ENCODE peak calls at places on chromosomes 4 and X, in nine cellular contexts. X is caudate nucleus, H is KBM-7, V is AG08395, Q is anterior cingulate cortex, P is AG20443, D is IMR-90, E is cardiac fibroblast, W is H9. R is an unnamed sample.

GRCh38 chr4:152283806-152284470 is 252.0 kb downstream of the FBXW7 start:
- DNase-seq in X (no peak), H (no peak), V (peak), Q (no peak), P (peak), D (no peak), E (peak), W (no peak), R (no peak)

GRCh38 chr4:1983053-1983845 is 25.5 kb downstream of the NELFA start:
- DNase-seq in X (no peak), H (no peak), V (no peak), Q (no peak), P (no peak), D (no peak), E (no peak), W (no peak), R (no peak)

GRCh38 chr4:72858328-72858727 is 211.2 kb downstream of the COX18 start:
- DNase-seq in X (no peak), H (no peak), V (peak), Q (no peak), P (peak), D (peak), E (peak), W (no peak), R (no peak)

GRCh38 chrX:54066841-54067240 is 22.6 kb upstream of the PHF8 start:
- DNase-seq in X (no peak), H (no peak), V (peak), Q (no peak), P (peak), D (peak), E (peak), W (no peak), R (no peak)

GRCh38 chr4:158161561-158162354 is 11.1 kb downstream of the GASK1B start:
- DNase-seq in X (peak), H (peak), V (peak), Q (no peak), P (peak), D (peak), E (peak), W (no peak), R (no peak)

GRCh38 chr4:140423106-140423505 is 4.3 kb downstream of the CLGN start:
- DNase-seq in X (no peak), H (no peak), V (no peak), Q (no peak), P (no peak), D (peak), E (peak), W (no peak), R (no peak)

GRCh38 chr4:147596976-147597375 is 20.2 kb upstream of the TMEM184C start:
- DNase-seq in X (no peak), H (no peak), V (peak), Q (no peak), P (peak), D (peak), E (peak), W (no peak), R (no peak)

GRCh38 chr4:154292589-154292988 is 199.0 kb downstream of the DCHS2 start:
- DNase-seq in X (no peak), H (no peak), V (no peak), Q (no peak), P (no peak), D (no peak), E (no peak), W (no peak), R (no peak)

GRCh38 chr4:153974452-153974851 is 185.6 kb upstream of the SFRP2 start:
- DNase-seq in X (no peak), H (no peak), V (no peak), Q (no peak), P (no peak), D (no peak), E (no peak), W (no peak), R (no peak)

GRCh38 chr4:147843162-147843561 is 111.3 kb downstream of the ARHGAP10 start:
- DNase-seq in X (no peak), H (peak), V (no peak), Q (no peak), P (no peak), D (no peak), E (no peak), W (peak), R (no peak)

GRCh38 chr4:186019264-186019663 is 49.7 kb upstream of the TLR3 start:
- DNase-seq in X (no peak), H (no peak), V (no peak), Q (no peak), P (no peak), D (no peak), E (no peak), W (no peak), R (no peak)

GRCh38 chrX:131816551-131817136 is 206.5 kb upstream of the STK26 start:
- DNase-seq in X (peak), H (no peak), V (peak), Q (no peak), P (peak), D (peak), E (no peak), W (no peak), R (peak)

GRCh38 chr4:161256716-161257115 is 907.1 kb downstream of the FSTL5 start:
- DNase-seq in X (no peak), H (peak), V (no peak), Q (no peak), P (no peak), D (no peak), E (no peak), W (no peak), R (no peak)

GRCh38 chr4:158181906-158182305 is 9.1 kb upstream of the GASK1B start:
- DNase-seq in X (no peak), H (no peak), V (no peak), Q (no peak), P (no peak), D (no peak), E (no peak), W (no peak), R (no peak)

GRCh38 chrX:16946361-16946964 is at the start of gene REPS2:
- DNase-seq in X (peak), H (peak), V (peak), Q (peak), P (peak), D (peak), E (peak), W (peak), R (peak)

GRCh38 chr4:121822796-121823504 is 733 bp downstream of the CCNA2 start:
- DNase-seq in X (no peak), H (peak), V (peak), Q (no peak), P (peak), D (no peak), E (peak), W (peak), R (no peak)

GRCh38 chr4:25358515-25359275 is 18.4 kb upstream of the ANAPC4 start:
- DNase-seq in X (no peak), H (no peak), V (no peak), Q (no peak), P (no peak), D (no peak), E (no peak), W (no peak), R (no peak)

GRCh38 chrX:119887721-119888425 is 7.8 kb upstream of the AKAP14 start:
- DNase-seq in X (peak), H (peak), V (peak), Q (no peak), P (peak), D (peak), E (peak), W (peak), R (no peak)

GRCh38 chr4:186724861-186725419 is 1.3 kb upstream of the FAT1 start:
- DNase-seq in X (no peak), H (no peak), V (no peak), Q (no peak), P (no peak), D (peak), E (peak), W (no peak), R (no peak)

GRCh38 chr4:94500696-94501095 is 49.0 kb downstream of the PDLIM5 start:
- DNase-seq in X (no peak), H (no peak), V (no peak), Q (no peak), P (no peak), D (no peak), E (peak), W (no peak), R (no peak)

GRCh38 chrX:80181079-80181478 is 166.5 kb downstream of the TBX22 start:
- DNase-seq in X (no peak), H (peak), V (no peak), Q (no peak), P (no peak), D (no peak), E (no peak), W (peak), R (no peak)

GRCh38 chr4:70531981-70532380 is 13.6 kb downstream of the AMTN start:
- DNase-seq in X (no peak), H (no peak), V (no peak), Q (no peak), P (no peak), D (no peak), E (no peak), W (no peak), R (no peak)

GRCh38 chr4:81166431-81166830 is 48.6 kb downstream of the PRKG2 start:
- DNase-seq in X (no peak), H (no peak), V (peak), Q (no peak), P (no peak), D (no peak), E (peak), W (no peak), R (no peak)

GRCh38 chr4:177907736-177908424 is 465.6 kb upstream of the AGA start:
- DNase-seq in X (no peak), H (no peak), V (no peak), Q (no peak), P (no peak), D (no peak), E (no peak), W (no peak), R (no peak)

GRCh38 chr4:158020734-158021346 is 152.0 kb downstream of the GASK1B start:
- DNase-seq in X (no peak), H (no peak), V (peak), Q (no peak), P (peak), D (peak), E (peak), W (no peak), R (no peak)

GRCh38 chr4:123785515-123785914 is 388.9 kb downstream of the SPRY1 start:
- DNase-seq in X (no peak), H (no peak), V (peak), Q (no peak), P (peak), D (peak), E (peak), W (peak), R (peak)

GRCh38 chrX:11341274-11342256 is 48.4 kb downstream of the AMELX start:
- DNase-seq in X (no peak), H (peak), V (peak), Q (no peak), P (peak), D (peak), E (peak), W (no peak), R (peak)

GRCh38 chrX:140092121-140092520 is 126.8 kb upstream of the CXorf66 start:
- DNase-seq in X (no peak), H (no peak), V (no peak), Q (no peak), P (no peak), D (no peak), E (no peak), W (peak), R (no peak)

GRCh38 chrX:5936438-5936837 is 292.2 kb downstream of the NLGN4X start:
- DNase-seq in X (no peak), H (no peak), V (no peak), Q (no peak), P (no peak), D (no peak), E (peak), W (no peak), R (no peak)

GRCh38 chr4:152896819-152897218 is 39.3 kb upstream of the FHDC1 start:
- DNase-seq in X (no peak), H (no peak), V (no peak), Q (no peak), P (peak), D (peak), E (peak), W (no peak), R (no peak)